ENCODE peak calls at places on chromosomes 3 and 15, in eight cellular contexts. I is transverse colon, Y is mesenchymal stem cell, Z is PC-3, W is lower lobe of right lung, H is SK-N-SH, T is IMR-90, B is right lobe of liver. F is an unnamed sample.
A peak's percentile ranks its signal among the peaks of the same experiment; 100 is the strongest.

GRCh38 chr3:88034463-88034862 is 24.3 kb downstream of the CGGBP1 start:
- DNase-seq in I (no peak), Y (no peak), Z (no peak), W (no peak), H (no peak), T (no peak), B (no peak), F (no peak)

GRCh38 chr3:154430014-154430413 is at the start of gene GPR149:
- DNase-seq in I (no peak), Y (no peak), Z (no peak), W (no peak), H (peak; percentile 8), T (no peak), B (no peak), F (no peak)

GRCh38 chr15:70327328-70328136 is 229.8 kb upstream of the TLE3 start:
- DNase-seq in I (no peak), Y (peak; percentile 48), Z (no peak), W (no peak), H (no peak), T (peak; percentile 43), B (no peak), F (no peak)

GRCh38 chr3:71089271-71089670 is 494.3 kb downstream of the FOXP1 start:
- DNase-seq in I (no peak), Y (peak; percentile 43), Z (peak; percentile 69), W (no peak), H (no peak), T (peak; percentile 69), B (no peak), F (no peak)

GRCh38 chr3:71035314-71035713 is 548.2 kb downstream of the FOXP1 start:
- DNase-seq in I (peak; percentile 77), Y (peak; percentile 49), Z (peak; percentile 95), W (no peak), H (no peak), T (peak; percentile 83), B (no peak), F (no peak)

GRCh38 chr15:25136119-25136518 is 181.3 kb downstream of the SNRPN start:
- DNase-seq in I (no peak), Y (peak; percentile 8), Z (no peak), W (no peak), H (peak; percentile 2), T (peak; percentile 15), B (no peak), F (no peak)

GRCh38 chr3:126485956-126486884 is 10.5 kb upstream of the ZXDC start:
- DNase-seq in I (no peak), Y (no peak), Z (no peak), W (no peak), H (no peak), T (no peak), B (peak; percentile 11), F (peak; percentile 53)

GRCh38 chr3:196127308-196128040 is 45.6 kb upstream of the TFRC start:
- DNase-seq in I (peak; percentile 34), Y (no peak), Z (no peak), W (peak; percentile 40), H (no peak), T (no peak), B (no peak), F (no peak)

GRCh38 chr15:100310511-100310910 is 31.3 kb downstream of the ADAMTS17 start:
- DNase-seq in I (no peak), Y (no peak), Z (no peak), W (no peak), H (peak; percentile 25), T (no peak), B (no peak), F (no peak)

GRCh38 chr3:129514110-129514509 is 14.3 kb upstream of the RHO start:
- DNase-seq in I (no peak), Y (no peak), Z (no peak), W (no peak), H (no peak), T (no peak), B (no peak), F (no peak)

GRCh38 chr15:83010709-83011270 is 649 bp downstream of the C15orf40 start:
- DNase-seq in I (peak; percentile 82), Y (peak; percentile 82), Z (peak; percentile 71), W (peak; percentile 80), H (peak; percentile 88), T (peak; percentile 78), B (peak; percentile 70), F (peak; percentile 71)

GRCh38 chr3:191263850-191264249 is 64.8 kb downstream of the OSTN start:
- DNase-seq in I (no peak), Y (no peak), Z (no peak), W (no peak), H (no peak), T (no peak), B (no peak), F (no peak)

GRCh38 chr3:195270350-195271115 is 426 bp downstream of the XXYLT1 start:
- DNase-seq in I (peak; percentile 79), Y (peak; percentile 79), Z (peak; percentile 39), W (no peak), H (peak; percentile 72), T (peak; percentile 69), B (peak; percentile 82), F (peak; percentile 90)

DNA sequence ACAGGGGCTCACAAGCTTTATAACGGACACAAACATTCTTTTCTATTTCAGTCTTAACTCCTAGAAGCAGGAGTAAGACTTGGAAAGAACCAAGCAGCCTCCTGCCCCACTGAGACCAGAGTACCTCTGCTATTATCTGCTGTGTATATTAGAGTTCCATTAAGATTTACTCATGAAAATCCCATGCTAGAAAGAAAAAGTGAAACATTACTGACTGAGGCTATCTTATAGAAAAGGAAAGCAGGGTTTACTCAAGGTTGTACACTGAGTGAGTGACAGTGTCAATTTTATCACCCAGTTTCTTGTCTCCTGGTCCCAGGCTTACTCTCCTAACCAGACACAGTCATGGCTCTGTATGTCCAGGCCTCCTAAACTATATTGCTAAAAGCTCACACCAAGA is 97.9 kb upstream of the SOX2 start:
- DNase-seq in I (no peak), Y (no peak), Z (no peak), W (no peak), H (no peak), T (no peak), B (no peak), F (no peak)
- H3K27ac ChIP-seq in I (no peak overlapping the region), Y (no peak overlapping the region), Z (no peak overlapping the region), W (no peak overlapping the region), H (no peak overlapping the region), T (no peak overlapping the region), B (no peak overlapping the region), F (no peak overlapping the region)

GRCh38 chr3:46948830-46949671 is 27.5 kb downstream of the CCDC12 start:
- DNase-seq in I (peak; percentile 65), Y (peak; percentile 54), Z (no peak), W (peak; percentile 73), H (no peak), T (no peak), B (peak; percentile 58), F (peak; percentile 83)
- H3K27ac ChIP-seq in I (peak overlapping the region; percentile 91), Y (no peak overlapping the region), Z (no peak overlapping the region), W (peak overlapping the region; percentile 85), H (peak overlapping the region; percentile 87), T (no peak overlapping the region), B (peak overlapping the region; percentile 42), F (peak overlapping the region; percentile 97)

GRCh38 chr3:156483961-156484787 is 70.7 kb downstream of the SSR3 start:
- DNase-seq in I (peak; percentile 31), Y (peak; percentile 81), Z (peak; percentile 84), W (no peak), H (no peak), T (peak; percentile 66), B (no peak), F (no peak)
- H3K27ac ChIP-seq in I (peak overlapping the region; percentile 83), Y (peak overlapping the region; percentile 46), Z (peak overlapping the region; percentile 79), W (peak overlapping the region; percentile 62), H (peak overlapping the region; percentile 91), T (no peak overlapping the region), B (no peak overlapping the region), F (no peak overlapping the region)

GRCh38 chr3:58494107-58494506 is 2.2 kb downstream of the KCTD6 start:
- DNase-seq in I (no peak), Y (no peak), Z (no peak), W (no peak), H (no peak), T (no peak), B (no peak), F (no peak)

GRCh38 chr3:58497074-58497473 is 5.2 kb downstream of the KCTD6 start:
- DNase-seq in I (no peak), Y (no peak), Z (no peak), W (no peak), H (no peak), T (no peak), B (no peak), F (no peak)

GRCh38 chr3:58496206-58496605 is 4.3 kb downstream of the KCTD6 start:
- DNase-seq in I (no peak), Y (no peak), Z (no peak), W (no peak), H (no peak), T (no peak), B (no peak), F (no peak)

GRCh38 chr3:58492385-58492970 is 582 bp downstream of the KCTD6 start:
- DNase-seq in I (no peak), Y (no peak), Z (peak; percentile 19), W (no peak), H (peak; percentile 44), T (no peak), B (no peak), F (no peak)

DNA sequence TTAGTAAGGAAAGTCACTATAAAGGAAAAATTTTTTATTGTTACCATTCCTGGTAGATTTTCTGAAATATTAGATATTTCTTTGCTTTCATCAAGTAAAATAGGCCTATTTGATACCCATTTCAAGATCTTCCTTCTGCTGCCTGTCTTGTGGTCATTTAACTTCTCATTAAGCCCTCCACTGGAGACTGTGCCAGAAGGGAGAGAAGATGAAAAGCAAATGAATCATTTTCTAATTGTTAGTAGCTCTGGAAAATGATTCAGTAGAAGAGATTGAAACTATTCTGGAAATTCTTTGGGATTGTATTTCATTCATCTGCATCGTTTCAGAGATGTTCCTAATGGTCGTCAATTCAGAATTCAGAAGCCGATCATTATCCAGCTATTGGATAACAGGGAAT is 3.2 kb downstream of the KCTD6 start:
- DNase-seq in I (no peak), Y (no peak), Z (no peak), W (no peak), H (no peak), T (peak; percentile 30), B (no peak), F (no peak)
- H3K27ac ChIP-seq in I (no peak overlapping the region), Y (no peak overlapping the region), Z (no peak overlapping the region), W (no peak overlapping the region), H (peak overlapping the region; percentile 21), T (no peak overlapping the region), B (no peak overlapping the region), F (no peak overlapping the region)

F was measured in kidney.